ENCODE peak calls at places on chromosomes 1 and 21, in four cellular contexts. One of them, this sample, is unnamed.

GRCh38 chr1:62024690-62025089 is 170.0 kb upstream of the L1TD1 start:
- DNase-seq in CD8-positive, alpha-beta memory T cell: no peak
- DNase-seq in neuronal stem cell: no peak
- DNase-seq in A549: no peak
- DNase-seq in this sample: no peak

GRCh38 chr1:153608742-153609584 is 4.0 kb downstream of the S100A16 start:
- DNase-seq in CD8-positive, alpha-beta memory T cell: no peak
- DNase-seq in neuronal stem cell: peak; percentile 33
- DNase-seq in A549: peak; percentile 98
- DNase-seq in this sample: peak; percentile 93

GRCh38 chr1:62882161-62882560 is 98.2 kb downstream of the ATG4C start:
- DNase-seq in CD8-positive, alpha-beta memory T cell: no peak
- DNase-seq in neuronal stem cell: no peak
- DNase-seq in A549: no peak
- DNase-seq in this sample: no peak

GRCh38 chr1:93080424-93080823 is 1.3 kb downstream of the MTF2 start:
- DNase-seq in CD8-positive, alpha-beta memory T cell: no peak
- DNase-seq in neuronal stem cell: no peak
- DNase-seq in A549: peak; percentile 41
- DNase-seq in this sample: peak; percentile 15

GRCh38 chr1:35129080-35129479 is 49.9 kb downstream of the ZMYM1 start:
- DNase-seq in CD8-positive, alpha-beta memory T cell: no peak
- DNase-seq in neuronal stem cell: no peak
- DNase-seq in A549: no peak
- DNase-seq in this sample: no peak

GRCh38 chr21:44703731-44704635 is 7.0 kb downstream of the KRTAP10-12 start:
- DNase-seq in CD8-positive, alpha-beta memory T cell: peak; percentile 42
- DNase-seq in neuronal stem cell: no peak
- DNase-seq in A549: no peak
- DNase-seq in this sample: no peak

GRCh38 chr1:24828887-24829192 is 83.6 kb downstream of the CLIC4 start:
- DNase-seq in CD8-positive, alpha-beta memory T cell: no peak
- DNase-seq in neuronal stem cell: no peak
- DNase-seq in A549: no peak
- DNase-seq in this sample: no peak

GRCh38 chr1:7558481-7558880 is 212.6 kb upstream of the VAMP3 start:
- DNase-seq in CD8-positive, alpha-beta memory T cell: no peak
- DNase-seq in neuronal stem cell: no peak
- DNase-seq in A549: no peak
- DNase-seq in this sample: no peak

GRCh38 chr1:32363713-32364112 is 1.4 kb downstream of the TSSK3 start:
- DNase-seq in CD8-positive, alpha-beta memory T cell: no peak
- DNase-seq in neuronal stem cell: no peak
- DNase-seq in A549: no peak
- DNase-seq in this sample: no peak

GRCh38 chr1:53949023-53949611 is 3.0 kb downstream of the LRRC42 start:
- DNase-seq in CD8-positive, alpha-beta memory T cell: no peak
- DNase-seq in neuronal stem cell: peak; percentile 39
- DNase-seq in A549: peak; percentile 27
- DNase-seq in this sample: no peak

GRCh38 chr1:20151906-20152598 is 12.9 kb downstream of the PLA2G2F start:
- DNase-seq in CD8-positive, alpha-beta memory T cell: peak; percentile 80
- DNase-seq in neuronal stem cell: peak; percentile 70
- DNase-seq in A549: peak; percentile 81
- DNase-seq in this sample: peak; percentile 76

GRCh38 chr1:26702680-26703038 is 6.8 kb downstream of the ARID1A start:
- DNase-seq in CD8-positive, alpha-beta memory T cell: no peak
- DNase-seq in neuronal stem cell: no peak
- DNase-seq in A549: no peak
- DNase-seq in this sample: no peak

GRCh38 chr1:201714542-201715276 is 114.2 kb upstream of the IPO9 start:
- DNase-seq in CD8-positive, alpha-beta memory T cell: no peak
- DNase-seq in neuronal stem cell: no peak
- DNase-seq in A549: peak; percentile 98
- DNase-seq in this sample: peak; percentile 97

GRCh38 chr1:104791030-104791429 is 1041.3 kb downstream of the AMY1C start:
- DNase-seq in CD8-positive, alpha-beta memory T cell: no peak
- DNase-seq in neuronal stem cell: no peak
- DNase-seq in A549: no peak
- DNase-seq in this sample: no peak

GRCh38 chr1:41712687-41713086 is 206.0 kb downstream of the HIVEP3 start:
- DNase-seq in CD8-positive, alpha-beta memory T cell: no peak
- DNase-seq in neuronal stem cell: no peak
- DNase-seq in A549: no peak
- DNase-seq in this sample: no peak

GRCh38 chr1:207063014-207063413 is 9.9 kb downstream of the PFKFB2 start:
- DNase-seq in CD8-positive, alpha-beta memory T cell: no peak
- DNase-seq in neuronal stem cell: no peak
- DNase-seq in A549: no peak
- DNase-seq in this sample: no peak

GRCh38 chr1:226487921-226488320 is 60.6 kb upstream of the STUM start:
- DNase-seq in CD8-positive, alpha-beta memory T cell: no peak
- DNase-seq in neuronal stem cell: no peak
- DNase-seq in A549: no peak
- DNase-seq in this sample: no peak

GRCh38 chr1:242784074-242784473 is 259.6 kb upstream of the PLD5 start:
- DNase-seq in CD8-positive, alpha-beta memory T cell: no peak
- DNase-seq in neuronal stem cell: peak; percentile 14
- DNase-seq in A549: no peak
- DNase-seq in this sample: no peak

GRCh38 chr1:115330480-115331013 is 7.5 kb downstream of the NGF start:
- DNase-seq in CD8-positive, alpha-beta memory T cell: no peak
- DNase-seq in neuronal stem cell: no peak
- DNase-seq in A549: no peak
- DNase-seq in this sample: peak; percentile 78

GRCh38 chr1:64574301-64574700 is 104.4 kb downstream of the CACHD1 start:
- DNase-seq in CD8-positive, alpha-beta memory T cell: no peak
- DNase-seq in neuronal stem cell: no peak
- DNase-seq in A549: no peak
- DNase-seq in this sample: no peak

GRCh38 chr1:191174298-191174697 is 696.6 kb upstream of the BRINP3 start:
- DNase-seq in CD8-positive, alpha-beta memory T cell: no peak
- DNase-seq in neuronal stem cell: no peak
- DNase-seq in A549: no peak
- DNase-seq in this sample: no peak

GRCh38 chr1:230781596-230781995 is 34.4 kb downstream of the CAPN9 start:
- DNase-seq in CD8-positive, alpha-beta memory T cell: no peak
- DNase-seq in neuronal stem cell: no peak
- DNase-seq in A549: no peak
- DNase-seq in this sample: no peak

GRCh38 chr21:44548922-44549321 is 2.4 kb downstream of the KRTAP10-2 start:
- DNase-seq in CD8-positive, alpha-beta memory T cell: no peak
- DNase-seq in neuronal stem cell: peak; percentile 41
- DNase-seq in A549: no peak
- DNase-seq in this sample: no peak

GRCh38 chr1:185646202-185646683 is 87.9 kb upstream of the HMCN1 start:
- DNase-seq in CD8-positive, alpha-beta memory T cell: no peak
- DNase-seq in neuronal stem cell: peak; percentile 81
- DNase-seq in A549: peak; percentile 68
- DNase-seq in this sample: peak; percentile 89

GRCh38 chr1:226548281-226549093 is at the start of gene STUM:
- DNase-seq in CD8-positive, alpha-beta memory T cell: no peak
- DNase-seq in neuronal stem cell: peak; percentile 55
- DNase-seq in A549: no peak
- DNase-seq in this sample: peak; percentile 69

GRCh38 chr1:215637041-215637573 is 70.0 kb downstream of the KCTD3 start:
- DNase-seq in CD8-positive, alpha-beta memory T cell: no peak
- DNase-seq in neuronal stem cell: no peak
- DNase-seq in A549: peak; percentile 9
- DNase-seq in this sample: no peak

GRCh38 chr1:151728151-151728711 is 6.9 kb downstream of the RIIAD1 start:
- DNase-seq in CD8-positive, alpha-beta memory T cell: no peak
- DNase-seq in neuronal stem cell: no peak
- DNase-seq in A549: no peak
- DNase-seq in this sample: no peak

GRCh38 chr1:199774433-199775089 is 252.9 kb upstream of the NR5A2 start:
- DNase-seq in CD8-positive, alpha-beta memory T cell: no peak
- DNase-seq in neuronal stem cell: no peak
- DNase-seq in A549: peak; percentile 35
- DNase-seq in this sample: no peak

GRCh38 chr1:177547200-177547599 is 376.4 kb downstream of the BRINP2 start:
- DNase-seq in CD8-positive, alpha-beta memory T cell: no peak
- DNase-seq in neuronal stem cell: no peak
- DNase-seq in A549: no peak
- DNase-seq in this sample: no peak

GRCh38 chr1:74534241-74534640 is 21.8 kb upstream of the LRRC53 start:
- DNase-seq in CD8-positive, alpha-beta memory T cell: no peak
- DNase-seq in neuronal stem cell: no peak
- DNase-seq in A549: no peak
- DNase-seq in this sample: peak; percentile 39

GRCh38 chr1:34073028-34073730 is 91.9 kb downstream of the CSMD2 start:
- DNase-seq in CD8-positive, alpha-beta memory T cell: no peak
- DNase-seq in neuronal stem cell: no peak
- DNase-seq in A549: no peak
- DNase-seq in this sample: no peak

GRCh38 chr1:202259705-202260104 is 66.1 kb downstream of the LGR6 start:
- DNase-seq in CD8-positive, alpha-beta memory T cell: no peak
- DNase-seq in neuronal stem cell: no peak
- DNase-seq in A549: no peak
- DNase-seq in this sample: no peak

GRCh38 chr21:24375201-24375600 is 1232.1 kb downstream of the MRPL39 start:
- DNase-seq in CD8-positive, alpha-beta memory T cell: no peak
- DNase-seq in neuronal stem cell: no peak
- DNase-seq in A549: no peak
- DNase-seq in this sample: no peak

GRCh38 chr1:30929135-30929889 is 20.8 kb upstream of the SDC3 start:
- DNase-seq in CD8-positive, alpha-beta memory T cell: no peak
- DNase-seq in neuronal stem cell: no peak
- DNase-seq in A549: peak; percentile 40
- DNase-seq in this sample: peak; percentile 74

GRCh38 chr1:113036639-113037321 is 36.2 kb upstream of the LRIG2 start:
- DNase-seq in CD8-positive, alpha-beta memory T cell: no peak
- DNase-seq in neuronal stem cell: no peak
- DNase-seq in A549: no peak
- DNase-seq in this sample: no peak

GRCh38 chr1:19353596-19353995 is 41.5 kb downstream of the SLC66A1 start:
- DNase-seq in CD8-positive, alpha-beta memory T cell: no peak
- DNase-seq in neuronal stem cell: no peak
- DNase-seq in A549: no peak
- DNase-seq in this sample: no peak

GRCh38 chr1:48977273-48977672 is 200.6 kb upstream of the BEND5 start:
- DNase-seq in CD8-positive, alpha-beta memory T cell: no peak
- DNase-seq in neuronal stem cell: no peak
- DNase-seq in A549: no peak
- DNase-seq in this sample: no peak
- H3K9me3 ChIP-seq in CD8-positive, alpha-beta memory T cell: no peaks in the 10 kb centered on the region
- H3K9me3 ChIP-seq in neuronal stem cell: no peaks in the 10 kb centered on the region
- H3K9me3 ChIP-seq in A549: no peaks in the 10 kb centered on the region
- H3K9me3 ChIP-seq in this sample: no peaks in the 10 kb centered on the region

GRCh38 chr1:9589719-9590157 is 1.0 kb downstream of the TMEM201 start:
- DNase-seq in CD8-positive, alpha-beta memory T cell: no peak
- DNase-seq in neuronal stem cell: no peak
- DNase-seq in A549: peak; percentile 16
- DNase-seq in this sample: no peak

GRCh38 chr1:9590945-9591668 is 2.4 kb downstream of the TMEM201 start:
- DNase-seq in CD8-positive, alpha-beta memory T cell: no peak
- DNase-seq in neuronal stem cell: no peak
- DNase-seq in A549: no peak
- DNase-seq in this sample: no peak

GRCh38 chr1:9588551-9589143 is at the start of gene TMEM201:
- DNase-seq in CD8-positive, alpha-beta memory T cell: peak; percentile 95
- DNase-seq in neuronal stem cell: peak; percentile 94
- DNase-seq in A549: peak; percentile 66
- DNase-seq in this sample: peak; percentile 98

GRCh38 chr1:9589144-9589718 is 520 bp downstream of the TMEM201 start:
- DNase-seq in CD8-positive, alpha-beta memory T cell: peak; percentile 61
- DNase-seq in neuronal stem cell: no peak
- DNase-seq in A549: no peak
- DNase-seq in this sample: peak; percentile 76

DNA sequence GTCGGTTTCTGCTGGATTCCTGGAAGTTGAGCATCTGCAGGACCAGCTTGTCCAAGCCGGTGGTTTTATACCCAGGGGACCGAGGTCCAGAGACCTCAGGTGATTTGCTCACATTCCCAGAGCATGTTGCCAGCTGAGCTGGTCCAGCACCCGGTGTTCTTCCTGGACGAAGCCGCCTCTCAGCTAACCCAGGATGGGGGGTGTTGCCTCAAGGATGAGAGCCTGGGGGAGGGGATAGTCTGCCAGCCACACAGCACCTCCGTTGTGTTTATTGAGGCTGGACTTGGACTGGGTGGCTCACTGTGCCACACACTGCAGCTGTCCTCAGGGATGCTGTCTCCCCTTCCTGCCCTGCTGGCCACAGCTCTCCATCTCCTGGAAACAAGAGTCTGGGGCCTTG is 1.5 kb downstream of the TMEM201 start:
- DNase-seq in CD8-positive, alpha-beta memory T cell: peak; percentile 42
- DNase-seq in neuronal stem cell: no peak
- DNase-seq in A549: no peak
- DNase-seq in this sample: no peak
- H3K4me1 ChIP-seq in CD8-positive, alpha-beta memory T cell: peaks cover 28% of the 10 kb centered on the region
- H3K4me1 ChIP-seq in neuronal stem cell: peaks cover 53% of the 10 kb centered on the region
- H3K4me1 ChIP-seq in A549: peaks cover 9% of the 10 kb centered on the region
- H3K4me1 ChIP-seq in this sample: peaks cover 4% of the 10 kb centered on the region

DNA sequence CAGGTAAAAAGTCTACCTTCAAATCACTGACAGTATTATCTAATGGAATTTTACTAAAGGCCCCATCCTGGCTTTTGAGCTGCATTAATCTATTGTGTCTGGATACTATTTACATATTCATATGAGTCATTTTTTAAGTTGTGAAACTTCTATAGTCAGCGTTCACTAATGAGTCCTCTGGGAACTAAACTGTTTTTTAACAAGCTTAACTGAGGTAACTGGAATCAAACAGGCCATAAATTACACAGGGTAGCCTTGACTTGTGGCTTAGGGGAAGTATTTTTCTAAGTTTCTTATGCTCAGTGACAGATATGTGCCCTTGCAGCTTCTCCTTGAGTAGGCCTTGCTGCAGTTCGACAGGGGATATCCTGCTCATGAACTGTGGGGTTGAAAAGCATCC is 68.8 kb downstream of the JMJD4 start:
- DNase-seq in CD8-positive, alpha-beta memory T cell: no peak
- DNase-seq in neuronal stem cell: no peak
- DNase-seq in A549: no peak
- DNase-seq in this sample: no peak
- H3K9me3 ChIP-seq in CD8-positive, alpha-beta memory T cell: peaks cover 73% of the 10 kb centered on the region
- H3K9me3 ChIP-seq in neuronal stem cell: peaks cover 45% of the 10 kb centered on the region
- H3K9me3 ChIP-seq in A549: peaks cover 93% of the 10 kb centered on the region
- H3K9me3 ChIP-seq in this sample: peaks cover 17% of the 10 kb centered on the region

DNA sequence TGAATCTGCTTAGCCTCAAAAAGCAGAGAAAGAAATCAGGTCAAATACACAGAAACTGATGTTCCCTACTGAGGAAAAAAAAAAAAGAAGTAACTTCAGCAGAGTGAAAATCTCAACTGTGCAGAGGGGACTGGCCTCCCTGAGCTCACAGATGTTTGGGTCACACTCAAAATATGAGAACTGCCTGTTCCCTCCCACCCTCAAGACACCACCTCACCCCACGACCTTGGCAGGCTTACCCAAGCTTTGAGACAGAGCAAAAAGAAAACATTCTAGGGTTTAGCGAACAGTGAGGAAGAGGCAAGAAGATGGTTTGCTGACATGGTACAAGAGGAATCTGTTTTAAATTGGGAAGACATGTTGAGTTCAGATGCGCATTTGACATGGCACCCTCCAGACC is 48.8 kb downstream of the NID1 start:
- DNase-seq in CD8-positive, alpha-beta memory T cell: no peak
- DNase-seq in neuronal stem cell: no peak
- DNase-seq in A549: no peak
- DNase-seq in this sample: no peak
- H3K4me1 ChIP-seq in CD8-positive, alpha-beta memory T cell: no peaks in the 10 kb centered on the region
- H3K4me1 ChIP-seq in neuronal stem cell: peaks cover 6% of the 10 kb centered on the region
- H3K4me1 ChIP-seq in A549: peaks cover 13% of the 10 kb centered on the region
- H3K4me1 ChIP-seq in this sample: peaks cover 3% of the 10 kb centered on the region